ENCODE peak calls at places on chromosomes 16 and 17, in five cellular contexts. C, V, Y, I and U are unnamed samples.

GRCh38 chr17:21539146-21539545 is 153.2 kb upstream of the KCNJ18 start:
- DNase-seq in C (no peak), V (peak; percentile 27), Y (no peak), I (no peak), U (no peak)

GRCh38 chr17:78709119-78709681 is 72.9 kb downstream of the CYTH1 start:
- DNase-seq in C (no peak), V (no peak), Y (no peak), I (no peak), U (no peak)

GRCh38 chr17:34519286-34519685 is 60.1 kb upstream of the TMEM132E start:
- DNase-seq in C (no peak), V (no peak), Y (no peak), I (no peak), U (peak; percentile 80)

GRCh38 chr16:934178-934577 is 36.6 kb downstream of the LMF1 start:
- DNase-seq in C (no peak), V (no peak), Y (peak; percentile 51), I (no peak), U (no peak)

GRCh38 chr17:21282231-21282630 is 2.3 kb upstream of the MAP2K3 start:
- DNase-seq in C (no peak), V (peak; percentile 98), Y (no peak), I (peak; percentile 55), U (no peak)

GRCh38 chr17:17819561-17819995 is 17.2 kb downstream of the SREBF1 start:
- DNase-seq in C (peak; percentile 62), V (peak; percentile 92), Y (peak; percentile 94), I (peak; percentile 64), U (no peak)

GRCh38 chr16:1706386-1707192 is 594 bp downstream of the MAPK8IP3 start:
- DNase-seq in C (no peak), V (peak; percentile 36), Y (no peak), I (peak; percentile 33), U (peak; percentile 72)

GRCh38 chr17:15398291-15398690 is 56.9 kb upstream of the TEKT3 start:
- DNase-seq in C (no peak), V (peak; percentile 50), Y (no peak), I (no peak), U (no peak)

GRCh38 chr17:29549169-29549935 is 17.5 kb downstream of the ABHD15 start:
- DNase-seq in C (no peak), V (peak; percentile 44), Y (no peak), I (no peak), U (no peak)

GRCh38 chr17:17849147-17849820 is 12.5 kb upstream of the SREBF1 start:
- DNase-seq in C (peak; percentile 55), V (no peak), Y (peak; percentile 87), I (peak; percentile 74), U (peak; percentile 55)

GRCh38 chr17:71458322-71458721 is 662.5 kb upstream of the SOX9 start:
- DNase-seq in C (no peak), V (no peak), Y (no peak), I (no peak), U (no peak)
- H3K36me3 ChIP-seq in C (no peaks in the 10 kb centered on the region), V (no peaks in the 10 kb centered on the region), Y (no peaks in the 10 kb centered on the region), I (no peaks in the 10 kb centered on the region), U (no peaks in the 10 kb centered on the region)

GRCh38 chr17:1498233-1498632 is 5.7 kb upstream of the MYO1C start:
- DNase-seq in C (no peak), V (no peak), Y (no peak), I (no peak), U (no peak)
- H3K36me3 ChIP-seq in C (peaks cover 3% of the 10 kb centered on the region), V (peaks cover 14% of the 10 kb centered on the region), Y (peaks cover 35% of the 10 kb centered on the region), I (no peaks in the 10 kb centered on the region), U (no peaks in the 10 kb centered on the region)

DNA sequence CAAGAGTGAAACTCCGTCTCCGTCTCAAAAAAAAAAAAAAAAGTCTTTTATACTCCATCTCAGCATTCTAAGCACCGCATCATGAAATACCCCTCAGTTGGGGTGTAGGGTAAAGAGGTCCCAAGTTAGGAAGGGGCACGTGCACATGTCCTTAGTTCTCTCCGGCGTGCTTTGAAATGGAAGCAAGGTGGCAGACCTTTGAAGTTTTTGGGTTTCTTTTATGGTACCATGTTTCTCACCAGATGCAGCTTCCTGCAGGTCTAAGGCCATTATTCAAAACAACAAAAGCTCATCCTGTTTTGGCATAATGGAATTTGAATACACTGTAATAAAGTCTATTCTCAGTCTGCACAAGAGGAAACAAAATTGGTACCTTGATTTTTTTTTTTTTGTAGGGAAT is 9.6 kb downstream of the EMC8 start:
- DNase-seq in C (no peak), V (no peak), Y (no peak), I (no peak), U (no peak)
- H3K36me3 ChIP-seq in C (no peaks in the 10 kb centered on the region), V (peaks cover 41% of the 10 kb centered on the region), Y (peaks cover 75% of the 10 kb centered on the region), I (no peaks in the 10 kb centered on the region), U (peaks cover 88% of the 10 kb centered on the region)

DNA sequence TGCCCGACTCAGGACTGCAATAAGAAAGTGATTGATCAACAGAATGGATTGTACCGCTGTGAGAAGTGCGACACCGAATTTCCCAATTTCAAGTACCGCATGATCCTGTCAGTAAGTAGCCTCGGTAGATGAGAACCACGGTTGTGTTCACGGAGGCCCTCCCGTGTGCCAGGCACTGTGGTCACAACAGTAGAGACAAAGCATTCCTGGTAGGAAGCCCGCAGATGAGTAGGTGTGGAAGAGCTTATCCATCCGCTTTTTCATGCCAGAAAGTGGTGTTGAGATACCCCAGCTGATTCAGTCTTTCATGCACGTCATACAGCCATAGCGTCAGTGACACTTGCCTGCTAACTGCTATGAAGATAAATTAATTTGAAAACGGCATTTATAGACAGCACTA is 58.9 kb downstream of the RPA1 start:
- DNase-seq in C (no peak), V (no peak), Y (no peak), I (no peak), U (no peak)
- H3K36me3 ChIP-seq in C (no peaks in the 10 kb centered on the region), V (peaks cover 40% of the 10 kb centered on the region), Y (peaks cover 100% of the 10 kb centered on the region), I (no peaks in the 10 kb centered on the region), U (peaks cover 84% of the 10 kb centered on the region)

GRCh38 chr16:23668225-23668624 is 10.5 kb upstream of the PLK1 start:
- DNase-seq in C (no peak), V (peak; percentile 91), Y (no peak), I (no peak), U (no peak)

GRCh38 chr16:23666919-23667659 is 11.6 kb upstream of the PLK1 start:
- DNase-seq in C (no peak), V (no peak), Y (no peak), I (no peak), U (peak; percentile 82)

GRCh38 chr16:23668873-23669272 is 9.8 kb upstream of the PLK1 start:
- DNase-seq in C (no peak), V (no peak), Y (no peak), I (no peak), U (no peak)

GRCh38 chr16:23663918-23664317 is 14.8 kb upstream of the PLK1 start:
- DNase-seq in C (no peak), V (no peak), Y (no peak), I (no peak), U (no peak)
- H3K36me3 ChIP-seq in C (no peaks in the 10 kb centered on the region), V (peaks cover 49% of the 10 kb centered on the region), Y (peaks cover 100% of the 10 kb centered on the region), I (no peaks in the 10 kb centered on the region), U (peaks cover 93% of the 10 kb centered on the region)

DNA sequence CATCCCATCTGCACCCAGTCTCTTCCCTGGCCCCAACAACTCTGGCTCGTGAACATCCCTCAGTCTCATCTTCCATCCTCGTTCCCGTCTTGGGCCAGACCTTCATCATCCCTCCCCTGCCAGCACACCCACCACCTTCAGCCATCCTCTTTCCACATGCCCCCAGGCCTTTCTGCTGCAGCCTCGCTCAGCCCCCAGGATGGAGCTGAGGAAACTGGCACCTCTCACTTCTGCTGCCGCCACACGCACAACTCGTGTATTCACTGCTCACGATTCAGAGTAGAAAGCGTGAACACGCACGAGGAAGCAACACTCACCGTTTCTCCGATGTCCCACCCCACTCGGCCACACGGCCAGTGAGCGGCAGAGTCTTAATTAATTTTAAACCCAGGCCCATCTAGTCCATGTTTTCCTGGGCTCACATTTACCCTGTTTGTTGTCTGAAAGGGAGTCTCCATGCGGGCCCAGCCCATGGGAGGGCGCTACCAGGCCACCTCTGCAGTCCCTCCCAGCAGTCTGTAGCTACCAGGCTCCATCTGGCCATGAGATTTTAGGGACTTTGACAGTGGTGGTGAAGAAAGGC is 12.5 kb downstream of the C16orf90 start:
- DNase-seq in C (no peak), V (no peak), Y (no peak), I (no peak), U (no peak)
- H3K36me3 ChIP-seq in C (peaks cover 5% of the 10 kb centered on the region), V (peaks cover 73% of the 10 kb centered on the region), Y (peaks cover 97% of the 10 kb centered on the region), I (no peaks in the 10 kb centered on the region), U (peaks cover 65% of the 10 kb centered on the region)

GRCh38 chr16:53309457-53309856 is 124.8 kb upstream of the RBL2 start:
- DNase-seq in C (no peak), V (no peak), Y (no peak), I (no peak), U (peak; percentile 18)
- H3K36me3 ChIP-seq in C (peaks cover 3% of the 10 kb centered on the region), V (peaks cover 28% of the 10 kb centered on the region), Y (peaks cover 95% of the 10 kb centered on the region), I (no peaks in the 10 kb centered on the region), U (peaks cover 83% of the 10 kb centered on the region)

GRCh38 chr17:81701288-81702071 is 1.7 kb upstream of the MRPL12 start:
- DNase-seq in C (no peak), V (no peak), Y (no peak), I (no peak), U (peak; percentile 35)

GRCh38 chr17:81703747-81704654 is 834 bp downstream of the MRPL12 start:
- DNase-seq in C (no peak), V (no peak), Y (no peak), I (no peak), U (no peak)

GRCh38 chr17:81700353-81701287 is 2.5 kb upstream of the MRPL12 start:
- DNase-seq in C (no peak), V (no peak), Y (no peak), I (no peak), U (no peak)

GRCh38 chr17:81705518-81706231 is 2.5 kb downstream of the MRPL12 start:
- DNase-seq in C (no peak), V (no peak), Y (no peak), I (no peak), U (no peak)

GRCh38 chr17:81702934-81703746 is at the start of gene MRPL12:
- DNase-seq in C (peak; percentile 93), V (peak; percentile 89), Y (peak; percentile 98), I (peak; percentile 92), U (peak; percentile 86)
- H3K36me3 ChIP-seq in C (no peaks in the 10 kb centered on the region), V (peaks cover 30% of the 10 kb centered on the region), Y (peaks cover 67% of the 10 kb centered on the region), I (no peaks in the 10 kb centered on the region), U (peaks cover 80% of the 10 kb centered on the region)